ENCODE peak calls at places on chromosome 3, in six cellular contexts. One of them, this sample, is unnamed.

GRCh38 chr3:38039899-38040261 is 872 bp downstream of the DLEC1 start:
- DNase-seq in mesenchymal stem cell: peak; percentile 17
- DNase-seq in neuronal stem cell: no peak
- DNase-seq in fibroblast of lung: peak; percentile 45
- DNase-seq in PC-9: peak; percentile 37
- DNase-seq in Karpas-422: peak; percentile 47
- DNase-seq in this sample: peak; percentile 41

GRCh38 chr3:114370537-114371174 is 76.8 kb downstream of the TIGIT start:
- DNase-seq in neuronal stem cell: no peak
- DNase-seq in mesenchymal stem cell: no peak
- DNase-seq in Karpas-422: peak; percentile 55
- DNase-seq in PC-9: no peak
- DNase-seq in fibroblast of lung: no peak
- DNase-seq in this sample: peak; percentile 26

GRCh38 chr3:158097141-158097540 is 9.1 kb downstream of the SHOX2 start:
- DNase-seq in neuronal stem cell: no peak
- DNase-seq in PC-9: no peak
- DNase-seq in Karpas-422: no peak
- DNase-seq in mesenchymal stem cell: no peak
- DNase-seq in fibroblast of lung: no peak
- DNase-seq in this sample: no peak

GRCh38 chr3:45647148-45647619 is 42.0 kb upstream of the SACM1L start:
- DNase-seq in neuronal stem cell: no peak
- DNase-seq in Karpas-422: no peak
- DNase-seq in PC-9: no peak
- DNase-seq in mesenchymal stem cell: peak; percentile 92
- DNase-seq in fibroblast of lung: peak; percentile 90
- DNase-seq in this sample: no peak

GRCh38 chr3:143464850-143465249 is 345.3 kb downstream of the CHST2 start:
- DNase-seq in PC-9: no peak
- DNase-seq in neuronal stem cell: no peak
- DNase-seq in Karpas-422: peak; percentile 60
- DNase-seq in fibroblast of lung: no peak
- DNase-seq in mesenchymal stem cell: no peak
- DNase-seq in this sample: no peak

GRCh38 chr3:108153451-108153981 is 62.7 kb upstream of the CD47 start:
- DNase-seq in PC-9: peak; percentile 54
- DNase-seq in mesenchymal stem cell: peak; percentile 66
- DNase-seq in neuronal stem cell: peak; percentile 18
- DNase-seq in fibroblast of lung: peak; percentile 61
- DNase-seq in Karpas-422: peak; percentile 90
- DNase-seq in this sample: peak; percentile 77

GRCh38 chr3:30290479-30290878 is 315.9 kb upstream of the TGFBR2 start:
- DNase-seq in mesenchymal stem cell: no peak
- DNase-seq in Karpas-422: no peak
- DNase-seq in PC-9: no peak
- DNase-seq in neuronal stem cell: no peak
- DNase-seq in fibroblast of lung: no peak
- DNase-seq in this sample: no peak

GRCh38 chr3:115513411-115513800 is 109.9 kb upstream of the GAP43 start:
- DNase-seq in mesenchymal stem cell: no peak
- DNase-seq in Karpas-422: peak; percentile 40
- DNase-seq in neuronal stem cell: no peak
- DNase-seq in PC-9: no peak
- DNase-seq in fibroblast of lung: no peak
- DNase-seq in this sample: no peak

GRCh38 chr3:182710557-182711157 is 82.6 kb upstream of the ATP11B start:
- DNase-seq in mesenchymal stem cell: peak; percentile 33
- DNase-seq in PC-9: no peak
- DNase-seq in Karpas-422: peak; percentile 70
- DNase-seq in neuronal stem cell: no peak
- DNase-seq in fibroblast of lung: peak; percentile 13
- DNase-seq in this sample: peak; percentile 37

GRCh38 chr3:32423956-32424558 is 32.4 kb downstream of the CMTM7 start:
- DNase-seq in fibroblast of lung: no peak
- DNase-seq in PC-9: no peak
- DNase-seq in neuronal stem cell: no peak
- DNase-seq in Karpas-422: no peak
- DNase-seq in mesenchymal stem cell: no peak
- DNase-seq in this sample: no peak

GRCh38 chr3:143002083-143002712 is 828 bp downstream of the U2SURP start:
- DNase-seq in PC-9: no peak
- DNase-seq in mesenchymal stem cell: peak; percentile 64
- DNase-seq in Karpas-422: peak; percentile 77
- DNase-seq in fibroblast of lung: peak; percentile 20
- DNase-seq in neuronal stem cell: no peak
- DNase-seq in this sample: no peak

GRCh38 chr3:126476976-126477330 is 1.3 kb upstream of the ZXDC start:
- DNase-seq in Karpas-422: no peak
- DNase-seq in mesenchymal stem cell: no peak
- DNase-seq in PC-9: no peak
- DNase-seq in fibroblast of lung: no peak
- DNase-seq in neuronal stem cell: no peak
- DNase-seq in this sample: peak; percentile 25

GRCh38 chr3:150184426-150185071 is 213.9 kb upstream of the PFN2 start:
- DNase-seq in mesenchymal stem cell: no peak
- DNase-seq in PC-9: no peak
- DNase-seq in Karpas-422: no peak
- DNase-seq in neuronal stem cell: no peak
- DNase-seq in fibroblast of lung: peak; percentile 13
- DNase-seq in this sample: no peak

GRCh38 chr3:184688251-184688851 is 23.5 kb downstream of the MAGEF1 start:
- DNase-seq in fibroblast of lung: peak; percentile 88
- DNase-seq in neuronal stem cell: no peak
- DNase-seq in Karpas-422: no peak
- DNase-seq in PC-9: peak; percentile 41
- DNase-seq in mesenchymal stem cell: peak; percentile 87
- DNase-seq in this sample: no peak

GRCh38 chr3:147507638-147508286 is 98.6 kb downstream of the ZIC1 start:
- DNase-seq in Karpas-422: no peak
- DNase-seq in PC-9: no peak
- DNase-seq in neuronal stem cell: no peak
- DNase-seq in mesenchymal stem cell: peak; percentile 51
- DNase-seq in fibroblast of lung: no peak
- DNase-seq in this sample: no peak

GRCh38 chr3:157436583-157437300 is at the start of gene PTX3:
- DNase-seq in neuronal stem cell: peak; percentile 33
- DNase-seq in Karpas-422: no peak
- DNase-seq in mesenchymal stem cell: peak; percentile 92
- DNase-seq in fibroblast of lung: peak; percentile 92
- DNase-seq in PC-9: peak; percentile 22
- DNase-seq in this sample: peak; percentile 51

GRCh38 chr3:28139967-28140634 is 101.3 kb upstream of the CMC1 start:
- DNase-seq in neuronal stem cell: no peak
- DNase-seq in Karpas-422: no peak
- DNase-seq in mesenchymal stem cell: no peak
- DNase-seq in fibroblast of lung: no peak
- DNase-seq in PC-9: no peak
- DNase-seq in this sample: no peak

GRCh38 chr3:117962750-117963149 is 1071.9 kb downstream of the IGSF11 start:
- DNase-seq in fibroblast of lung: peak; percentile 84
- DNase-seq in mesenchymal stem cell: no peak
- DNase-seq in Karpas-422: no peak
- DNase-seq in PC-9: no peak
- DNase-seq in neuronal stem cell: no peak
- DNase-seq in this sample: no peak

GRCh38 chr3:58404396-58404795 is 29.2 kb downstream of the PDHB start:
- DNase-seq in fibroblast of lung: peak; percentile 92
- DNase-seq in mesenchymal stem cell: peak; percentile 72
- DNase-seq in Karpas-422: no peak
- DNase-seq in PC-9: no peak
- DNase-seq in neuronal stem cell: no peak
- DNase-seq in this sample: no peak

GRCh38 chr3:108430540-108430939 is 79.9 kb downstream of the MYH15 start:
- DNase-seq in fibroblast of lung: peak; percentile 77
- DNase-seq in Karpas-422: no peak
- DNase-seq in neuronal stem cell: no peak
- DNase-seq in mesenchymal stem cell: no peak
- DNase-seq in PC-9: no peak
- DNase-seq in this sample: no peak

GRCh38 chr3:171460226-171461086 is at the start of gene TNIK:
- DNase-seq in Karpas-422: peak; percentile 69
- DNase-seq in PC-9: peak; percentile 94
- DNase-seq in fibroblast of lung: peak; percentile 95
- DNase-seq in mesenchymal stem cell: peak; percentile 93
- DNase-seq in neuronal stem cell: peak; percentile 68
- DNase-seq in this sample: peak; percentile 83

GRCh38 chr3:115062009-115062408 is 85.1 kb downstream of the ZBTB20 start:
- DNase-seq in fibroblast of lung: peak; percentile 24
- DNase-seq in Karpas-422: no peak
- DNase-seq in neuronal stem cell: no peak
- DNase-seq in PC-9: no peak
- DNase-seq in mesenchymal stem cell: no peak
- DNase-seq in this sample: no peak

GRCh38 chr3:11559816-11560633 is 83.7 kb downstream of the VGLL4 start:
- DNase-seq in mesenchymal stem cell: no peak
- DNase-seq in neuronal stem cell: no peak
- DNase-seq in fibroblast of lung: no peak
- DNase-seq in Karpas-422: no peak
- DNase-seq in PC-9: no peak
- DNase-seq in this sample: no peak

GRCh38 chr3:140128217-140129137 is 193.5 kb downstream of the CLSTN2 start:
- DNase-seq in PC-9: peak; percentile 29
- DNase-seq in mesenchymal stem cell: no peak
- DNase-seq in fibroblast of lung: no peak
- DNase-seq in Karpas-422: peak; percentile 77
- DNase-seq in neuronal stem cell: peak; percentile 9
- DNase-seq in this sample: peak; percentile 67

GRCh38 chr3:70822777-70823176 is 510.3 kb upstream of the MDFIC2 start:
- DNase-seq in Karpas-422: no peak
- DNase-seq in PC-9: no peak
- DNase-seq in neuronal stem cell: no peak
- DNase-seq in mesenchymal stem cell: no peak
- DNase-seq in fibroblast of lung: no peak
- DNase-seq in this sample: no peak

GRCh38 chr3:59127071-59127470 is 77.2 kb upstream of the CFAP20DC start:
- DNase-seq in Karpas-422: no peak
- DNase-seq in mesenchymal stem cell: peak; percentile 73
- DNase-seq in PC-9: no peak
- DNase-seq in neuronal stem cell: no peak
- DNase-seq in fibroblast of lung: peak; percentile 89
- DNase-seq in this sample: no peak

GRCh38 chr3:69531975-69532827 is 146.3 kb upstream of the FRMD4B start:
- DNase-seq in Karpas-422: no peak
- DNase-seq in neuronal stem cell: no peak
- DNase-seq in mesenchymal stem cell: no peak
- DNase-seq in fibroblast of lung: no peak
- DNase-seq in PC-9: no peak
- DNase-seq in this sample: no peak

GRCh38 chr3:178561239-178561638 is 25.0 kb downstream of the KCNMB2 start:
- DNase-seq in Karpas-422: no peak
- DNase-seq in PC-9: no peak
- DNase-seq in neuronal stem cell: no peak
- DNase-seq in fibroblast of lung: no peak
- DNase-seq in mesenchymal stem cell: peak; percentile 44
- DNase-seq in this sample: no peak

GRCh38 chr3:20072422-20072821 is 32.2 kb downstream of the KAT2B start:
- DNase-seq in neuronal stem cell: no peak
- DNase-seq in PC-9: no peak
- DNase-seq in fibroblast of lung: no peak
- DNase-seq in Karpas-422: no peak
- DNase-seq in mesenchymal stem cell: no peak
- DNase-seq in this sample: no peak

GRCh38 chr3:7913283-7913682 is 588.3 kb upstream of the LMCD1 start:
- DNase-seq in Karpas-422: no peak
- DNase-seq in fibroblast of lung: no peak
- DNase-seq in neuronal stem cell: no peak
- DNase-seq in mesenchymal stem cell: no peak
- DNase-seq in PC-9: no peak
- DNase-seq in this sample: no peak

GRCh38 chr3:184154909-184155643 is at the start of gene DVL3:
- DNase-seq in neuronal stem cell: peak; percentile 72
- DNase-seq in Karpas-422: peak; percentile 76
- DNase-seq in fibroblast of lung: peak; percentile 55
- DNase-seq in PC-9: peak; percentile 84
- DNase-seq in mesenchymal stem cell: peak; percentile 64
- DNase-seq in this sample: peak; percentile 88

DNA sequence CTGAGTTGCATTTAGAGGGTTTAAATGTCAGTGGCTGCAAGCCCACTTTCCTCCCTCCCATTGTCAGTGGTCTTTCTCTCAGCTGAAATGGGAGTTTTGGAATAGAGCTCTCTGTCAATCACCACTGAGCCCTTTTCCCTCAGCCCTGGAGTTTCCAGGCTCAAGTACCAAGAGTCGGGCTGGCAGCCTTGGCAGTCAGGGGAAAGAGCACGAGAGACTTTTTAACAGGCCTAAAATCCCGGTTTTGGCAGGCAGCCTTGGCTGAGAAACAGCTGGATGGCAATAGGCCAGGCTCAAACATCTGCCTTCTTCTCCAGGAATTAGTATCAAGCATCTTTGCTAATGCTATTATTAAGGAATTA is 8.1 kb upstream of the RFTN1 start:
- DNase-seq in fibroblast of lung: no peak
- DNase-seq in Karpas-422: no peak
- DNase-seq in mesenchymal stem cell: no peak
- DNase-seq in neuronal stem cell: no peak
- DNase-seq in PC-9: no peak
- DNase-seq in this sample: no peak
- H3K27ac ChIP-seq in fibroblast of lung: no peak overlapping the region
- H3K27ac ChIP-seq in Karpas-422: no peak overlapping the region
- H3K27ac ChIP-seq in mesenchymal stem cell: no peak overlapping the region
- H3K27ac ChIP-seq in neuronal stem cell: no peak overlapping the region
- H3K27ac ChIP-seq in PC-9: no peak overlapping the region
- H3K27ac ChIP-seq in this sample: no peak overlapping the region

GRCh38 chr3:44499149-44499898 is 21.9 kb upstream of the ZNF445 start:
- DNase-seq in fibroblast of lung: no peak
- DNase-seq in mesenchymal stem cell: no peak
- DNase-seq in neuronal stem cell: no peak
- DNase-seq in Karpas-422: no peak
- DNase-seq in PC-9: no peak
- DNase-seq in this sample: no peak
- H3K9me3 ChIP-seq in fibroblast of lung: no peaks in the 10 kb centered on the region
- H3K9me3 ChIP-seq in mesenchymal stem cell: peaks cover 81% of the 10 kb centered on the region
- H3K9me3 ChIP-seq in neuronal stem cell: peaks cover 35% of the 10 kb centered on the region
- H3K9me3 ChIP-seq in Karpas-422: peaks cover 32% of the 10 kb centered on the region
- H3K9me3 ChIP-seq in PC-9: peaks cover 22% of the 10 kb centered on the region
- H3K9me3 ChIP-seq in this sample: peaks cover 20% of the 10 kb centered on the region

GRCh38 chr3:63228087-63228486 is 50.0 kb upstream of the SYNPR start:
- DNase-seq in Karpas-422: no peak
- DNase-seq in neuronal stem cell: no peak
- DNase-seq in fibroblast of lung: no peak
- DNase-seq in mesenchymal stem cell: no peak
- DNase-seq in PC-9: no peak
- DNase-seq in this sample: no peak
- H2AFZ ChIP-seq in Karpas-422: no peak overlapping the region
- H2AFZ ChIP-seq in neuronal stem cell: no peak overlapping the region
- H2AFZ ChIP-seq in fibroblast of lung: no peak overlapping the region
- H2AFZ ChIP-seq in mesenchymal stem cell: no peak overlapping the region
- H2AFZ ChIP-seq in PC-9: no peak overlapping the region
- H2AFZ ChIP-seq in this sample: no peak overlapping the region

DNA sequence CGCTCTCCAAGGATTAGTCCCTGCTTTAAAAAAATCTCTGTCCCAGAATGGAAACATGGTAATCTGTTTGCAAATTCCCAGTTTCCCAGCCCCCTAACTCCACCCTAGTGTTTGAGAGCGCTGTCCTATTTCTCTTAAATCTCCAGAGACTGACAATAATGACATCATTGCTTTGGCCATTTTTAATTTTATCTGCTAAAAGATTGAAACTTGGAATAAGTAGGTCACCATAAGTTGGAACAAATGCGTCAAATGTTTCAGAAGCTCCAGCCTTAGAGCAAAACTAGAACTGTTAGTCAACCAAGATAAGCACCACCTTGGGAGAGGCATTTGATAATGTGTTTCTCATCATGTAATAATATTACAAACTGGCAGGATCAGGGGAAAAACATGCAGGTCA is 25.7 kb upstream of the MB21D2 start:
- DNase-seq in fibroblast of lung: peak; percentile 5
- DNase-seq in mesenchymal stem cell: no peak
- DNase-seq in neuronal stem cell: no peak
- DNase-seq in PC-9: no peak
- DNase-seq in Karpas-422: no peak
- DNase-seq in this sample: no peak
- H3K27ac ChIP-seq in fibroblast of lung: no peak overlapping the region
- H3K27ac ChIP-seq in mesenchymal stem cell: no peak overlapping the region
- H3K27ac ChIP-seq in neuronal stem cell: no peak overlapping the region
- H3K27ac ChIP-seq in PC-9: no peak overlapping the region
- H3K27ac ChIP-seq in Karpas-422: no peak overlapping the region
- H3K27ac ChIP-seq in this sample: no peak overlapping the region

This sample was measured in neural progenitor cell.